ENCODE peak calls at places on chromosome 1, in five cellular contexts. Z, P, H, E and Y are unnamed samples.

GRCh38 chr1:218317061-218317460 is 28.1 kb upstream of the TGFB2 start:
- DNase-seq in Z (no peak), E (no peak), P (no peak), H (no peak), Y (no peak)

GRCh38 chr1:167457936-167458584 is 60.3 kb downstream of the CD247 start:
- DNase-seq in Z (no peak), E (no peak), P (no peak), H (no peak), Y (no peak)

GRCh38 chr1:48644190-48644930 is 132.3 kb downstream of the BEND5 start:
- DNase-seq in H (no peak), E (no peak), P (no peak), Z (no peak), Y (no peak)

GRCh38 chr1:68378296-68379084 is 71.3 kb downstream of the RPE65 start:
- DNase-seq in E (no peak), P (no peak), Z (no peak), H (no peak), Y (no peak)

GRCh38 chr1:44603718-44604117 is 70.6 kb downstream of the TMEM53 start:
- DNase-seq in Z (no peak), H (no peak), P (no peak), E (no peak), Y (no peak)

GRCh38 chr1:161962094-161962887 is 61.4 kb downstream of the OLFML2B start:
- DNase-seq in P (no peak), H (no peak), E (peak), Z (no peak), Y (peak)

GRCh38 chr1:175824079-175824478 is 80.7 kb upstream of the TNR start:
- DNase-seq in Z (no peak), P (no peak), E (no peak), H (peak), Y (no peak)

GRCh38 chr1:100440075-100440809 is 87.9 kb downstream of the CDC14A start:
- DNase-seq in E (no peak), P (no peak), H (no peak), Z (peak), Y (no peak)

GRCh38 chr1:152980676-152981075 is 3.2 kb upstream of the SPRR1A start:
- DNase-seq in P (no peak), Z (no peak), E (no peak), H (no peak), Y (no peak)
- TF ChIP-seq CTCF in P (no peak), Z (no peak), E (no peak), H (no peak), Y (no peak)

DNA sequence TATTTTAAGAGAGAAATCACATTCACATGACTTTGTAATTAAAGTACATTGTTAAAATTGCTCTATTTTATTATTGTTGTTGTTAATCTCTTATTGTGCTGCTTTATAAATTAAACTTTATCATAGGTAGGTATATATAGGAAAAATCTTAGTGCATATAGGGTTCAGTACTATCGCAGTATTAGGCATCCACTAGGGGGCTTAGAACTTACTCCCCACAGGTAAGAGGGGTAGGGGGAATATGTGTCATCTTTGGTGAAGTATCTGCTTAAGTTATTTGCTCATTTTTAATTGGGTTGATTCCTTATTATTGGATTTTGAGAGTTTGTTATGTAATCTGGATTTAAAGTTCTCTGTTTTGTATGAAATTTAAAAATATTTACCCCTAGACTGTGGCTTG is 385.2 kb downstream of the DUSP10 start:
- DNase-seq in P (no peak), H (no peak), Z (no peak), E (no peak), Y (no peak)
- TF ChIP-seq CTCF in P (no peak), H (no peak), Z (no peak), E (peak), Y (no peak)

GRCh38 chr1:193036337-193037047 is 22.7 kb downstream of the UCHL5 start:
- DNase-seq in H (no peak), E (no peak), Z (no peak), P (no peak), Y (no peak)

GRCh38 chr1:193033610-193034009 is 25.6 kb downstream of the UCHL5 start:
- DNase-seq in P (no peak), Z (no peak), E (no peak), H (no peak), Y (no peak)

GRCh38 chr1:193031431-193031830 is 27.7 kb downstream of the UCHL5 start:
- DNase-seq in E (no peak), H (no peak), Z (no peak), P (no peak), Y (no peak)
- TF ChIP-seq CTCF in E (peak), H (peak), Z (no peak), P (no peak), Y (peak)

GRCh38 chr1:115461526-115461925 is 123.5 kb upstream of the NGF start:
- DNase-seq in P (no peak), Z (no peak), E (no peak), H (no peak), Y (no peak)

GRCh38 chr1:115462677-115463076 is 124.6 kb upstream of the NGF start:
- DNase-seq in P (no peak), Z (no peak), H (no peak), E (no peak), Y (no peak)

GRCh38 chr1:115466433-115466832 is 128.4 kb upstream of the NGF start:
- DNase-seq in Z (no peak), E (no peak), H (no peak), P (no peak), Y (no peak)

GRCh38 chr1:115465802-115466363 is 127.8 kb upstream of the NGF start:
- DNase-seq in E (no peak), H (no peak), Z (no peak), P (no peak), Y (no peak)

DNA sequence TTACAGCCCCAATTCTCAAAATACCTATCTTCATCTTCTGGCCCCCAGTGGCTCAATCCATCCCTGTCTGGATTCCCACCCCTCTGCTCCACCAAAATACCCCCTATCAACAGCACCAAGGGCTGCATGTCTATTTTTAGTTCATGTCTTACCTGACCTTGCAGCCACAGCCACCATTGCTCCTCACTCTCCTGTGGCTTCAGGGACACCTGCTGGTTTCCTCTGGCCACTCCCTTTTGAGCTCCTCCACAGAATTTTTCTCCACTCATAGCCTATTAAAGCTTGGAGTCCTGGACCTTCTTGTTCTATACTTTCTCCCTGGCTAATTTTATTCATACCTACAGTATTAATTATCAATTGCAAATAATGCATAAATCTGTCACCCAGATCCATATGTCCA is 125.3 kb upstream of the NGF start:
- DNase-seq in Z (no peak), E (no peak), P (no peak), H (no peak), Y (no peak)
- TF ChIP-seq CTCF in Z (peak), E (peak), P (no peak), H (peak), Y (no peak)